ENCODE peak calls at places on chromosomes 13 and 19, in six cellular contexts. G is CD14-positive monocyte, B is transverse colon, D is Peyer's patch, R is NCI-H1092 treated with DMSO at 0.1 percent for 48 hours, X is non-pigmented ciliary epithelial cell. H is an unnamed sample.

GRCh38 chr19:679418-680286 is 3.5 kb downstream of the FSTL3 start:
- DNase-seq in D (peak; percentile 64), X (no peak), R (no peak), G (peak; percentile 67), B (peak; percentile 64), H (no peak)

GRCh38 chr19:19820774-19821315 is 705 bp downstream of the ZNF506 start:
- DNase-seq in D (no peak), G (no peak), X (no peak), R (no peak), B (no peak), H (no peak)

GRCh38 chr13:27442071-27442647 is 8.2 kb downstream of the MTIF3 start:
- DNase-seq in R (no peak), G (no peak), B (peak; percentile 58), X (no peak), D (peak; percentile 61), H (no peak)

GRCh38 chr19:3760871-3761361 is 576 bp downstream of the APBA3 start:
- DNase-seq in X (no peak), G (no peak), B (no peak), R (no peak), D (no peak), H (no peak)

GRCh38 chr19:12782174-12782423 is 6.7 kb upstream of the HOOK2 start:
- DNase-seq in D (no peak), R (no peak), B (no peak), X (no peak), G (no peak), H (no peak)

GRCh38 chr19:39497850-39498261 is 891 bp upstream of the DLL3 start:
- DNase-seq in R (peak; percentile 84), G (no peak), D (peak; percentile 55), B (peak; percentile 49), X (no peak), H (peak; percentile 96)

GRCh38 chr13:101515504-101515903 is 63.0 kb downstream of the ITGBL1 start:
- DNase-seq in D (no peak), X (no peak), B (no peak), R (no peak), G (no peak), H (no peak)

GRCh38 chr13:95267662-95268369 is 33.4 kb downstream of the ABCC4 start:
- DNase-seq in R (peak; percentile 17), D (no peak), B (peak; percentile 40), X (peak; percentile 60), G (no peak), H (no peak)

GRCh38 chr19:925087-925911 is 536 bp upstream of the ARID3A start:
- DNase-seq in R (peak; percentile 86), X (no peak), B (peak; percentile 80), G (peak; percentile 72), D (peak; percentile 90), H (peak; percentile 69)

GRCh38 chr13:59236309-59236939 is 927.3 kb downstream of the DIAPH3 start:
- DNase-seq in G (no peak), D (no peak), X (no peak), R (no peak), B (no peak), H (no peak)

GRCh38 chr13:34993470-34993869 is 51.4 kb downstream of the NBEA start:
- DNase-seq in X (peak; percentile 8), D (no peak), R (no peak), B (no peak), G (no peak), H (no peak)

GRCh38 chr19:45952691-45953505 is 20.8 kb downstream of the NOVA2 start:
- DNase-seq in G (no peak), R (no peak), D (no peak), B (peak; percentile 24), X (no peak), H (peak; percentile 26)

GRCh38 chr19:1321539-1321938 is 35.9 kb downstream of the EFNA2 start:
- DNase-seq in B (no peak), G (no peak), R (no peak), X (no peak), D (no peak), H (no peak)

GRCh38 chr19:57537953-57538547 is 10.9 kb downstream of the ZNF549 start:
- DNase-seq in D (no peak), B (no peak), R (no peak), X (no peak), G (no peak), H (no peak)

GRCh38 chr19:3516675-3517207 is 10.6 kb downstream of the FZR1 start:
- DNase-seq in X (no peak), B (peak; percentile 58), G (no peak), D (no peak), R (peak; percentile 94), H (no peak)

GRCh38 chr13:47332149-47332548 is 435.3 kb upstream of the HTR2A start:
- DNase-seq in B (no peak), D (no peak), G (no peak), X (no peak), R (no peak), H (no peak)

GRCh38 chr13:46303743-46304385 is 83.2 kb downstream of the RUBCNL start:
- DNase-seq in B (no peak), R (no peak), D (no peak), G (no peak), X (no peak), H (no peak)

GRCh38 chr19:19866599-19867248 is 1.0 kb downstream of the ZNF253 start:
- DNase-seq in D (peak; percentile 48), G (no peak), B (peak; percentile 19), X (no peak), R (peak; percentile 20), H (no peak)

GRCh38 chr13:82088781-82089180 is 1747.9 kb upstream of the SPRY2 start:
- DNase-seq in R (no peak), G (no peak), D (no peak), X (no peak), B (no peak), H (no peak)

GRCh38 chr13:73578251-73578875 is 519.6 kb downstream of the KLF5 start:
- DNase-seq in G (no peak), D (no peak), B (no peak), X (no peak), R (no peak), H (no peak)

GRCh38 chr13:57633141-57633949 is 1.8 kb downstream of the PCDH17 start:
- DNase-seq in B (peak; percentile 13), R (no peak), G (peak; percentile 36), D (peak; percentile 49), X (no peak), H (no peak)

GRCh38 chr19:7655581-7655980 is 13.3 kb upstream of the RETN start:
- DNase-seq in X (no peak), G (peak; percentile 88), D (no peak), R (no peak), B (no peak), H (no peak)

GRCh38 chr19:32814046-32814445 is 55.5 kb downstream of the SLC7A9 start:
- DNase-seq in B (no peak), D (no peak), R (no peak), G (no peak), X (no peak), H (no peak)

GRCh38 chr13:43360911-43361605 is 337.7 kb downstream of the DNAJC15 start:
- DNase-seq in R (no peak), B (no peak), D (no peak), G (no peak), X (no peak), H (no peak)

GRCh38 chr19:14021474-14021873 is 6.5 kb upstream of the RLN3 start:
- DNase-seq in D (no peak), B (no peak), G (no peak), X (no peak), R (no peak), H (no peak)

GRCh38 chr13:102580552-102581169 is 16.1 kb upstream of the TPP2 start:
- DNase-seq in R (peak; percentile 76), X (peak; percentile 53), D (no peak), G (no peak), B (no peak), H (peak; percentile 69)

GRCh38 chr19:32719611-32720059 is at the start of gene TDRD12:
- DNase-seq in R (no peak), D (no peak), B (no peak), G (no peak), X (no peak), H (no peak)

GRCh38 chr19:42409477-42409876 is 17.7 kb downstream of the LIPE start:
- DNase-seq in D (no peak), R (no peak), B (no peak), X (no peak), G (no peak), H (no peak)

GRCh38 chr13:24709186-24709913 is 29.1 kb downstream of the ATP12A start:
- DNase-seq in B (peak; percentile 20), R (no peak), G (no peak), D (no peak), X (no peak), H (no peak)

GRCh38 chr19:34232566-34233481 is 21.5 kb upstream of the GARRE1 start:
- DNase-seq in B (no peak), X (peak; percentile 89), G (no peak), R (no peak), D (no peak), H (no peak)

H was measured in NCI-H748 treated with DMSO at 0.1 percent for 48 hours.